ENCODE peak calls at places on chromosomes 1 and 21, in seven cellular contexts. N, M, R, X, S, T and G are unnamed samples.

GRCh38 chr21:17829472-17829871 is 10.3 kb upstream of the C21orf91 start:
- DNase-seq in N (no peak), M (no peak), X (no peak), R (no peak), T (no peak), S (no peak), G (no peak)

GRCh38 chr1:93779540-93780121 is 98.0 kb upstream of the BCAR3 start:
- DNase-seq in T (no peak), M (peak), X (no peak), R (no peak), N (no peak), S (no peak), G (no peak)

GRCh38 chr1:51236548-51237312 is 657 bp downstream of the RNF11 start:
- DNase-seq in S (peak), R (peak), N (peak), X (peak), M (peak), T (peak), G (no peak)

GRCh38 chr1:10528066-10529014 is 53.6 kb downstream of the PEX14 start:
- DNase-seq in R (peak), T (no peak), S (no peak), M (no peak), X (no peak), N (no peak), G (peak)

GRCh38 chr1:193472838-193473398 is 286.5 kb upstream of the B3GALT2 start:
- DNase-seq in X (no peak), S (no peak), T (no peak), R (no peak), M (no peak), N (no peak), G (no peak)

GRCh38 chr1:32349211-32349708 is 13.0 kb downstream of the FAM229A start:
- DNase-seq in N (no peak), S (peak), X (no peak), M (no peak), R (no peak), T (peak), G (no peak)

GRCh38 chr1:31666290-31666963 is 21.8 kb upstream of the PEF1 start:
- DNase-seq in M (no peak), T (no peak), S (no peak), N (no peak), X (no peak), R (no peak), G (no peak)

GRCh38 chr1:51922040-51922439 is 43.5 kb upstream of the NRDC start:
- DNase-seq in T (no peak), X (no peak), N (no peak), S (no peak), M (no peak), R (no peak), G (no peak)

GRCh38 chr1:14067686-14068085 is 367.7 kb downstream of the PRDM2 start:
- DNase-seq in R (no peak), X (no peak), M (no peak), N (no peak), S (no peak), T (no peak), G (no peak)

GRCh38 chr1:62810420-62811274 is 26.7 kb downstream of the ATG4C start:
- DNase-seq in X (no peak), N (peak), M (no peak), S (no peak), R (no peak), T (no peak), G (no peak)

GRCh38 chr1:162913345-162913744 is 52.4 kb upstream of the CCDC190 start:
- DNase-seq in S (no peak), R (no peak), M (no peak), X (no peak), N (no peak), T (no peak), G (no peak)

GRCh38 chr1:35660581-35661473 is 19.5 kb upstream of the PSMB2 start:
- DNase-seq in N (no peak), M (peak), R (peak), T (no peak), X (no peak), S (no peak), G (no peak)

GRCh38 chr1:118143136-118143535 is 41.9 kb downstream of the SPAG17 start:
- DNase-seq in N (no peak), T (no peak), M (no peak), X (no peak), S (no peak), R (no peak), G (no peak)

GRCh38 chr1:117661027-117661426 is 55.2 kb downstream of the TENT5C start:
- DNase-seq in N (no peak), R (no peak), T (no peak), X (no peak), S (no peak), M (no peak), G (no peak)

GRCh38 chr21:33546076-33546475 is 3.2 kb downstream of the SON start:
- DNase-seq in T (no peak), M (no peak), N (peak), X (no peak), R (no peak), S (no peak), G (no peak)

DNA sequence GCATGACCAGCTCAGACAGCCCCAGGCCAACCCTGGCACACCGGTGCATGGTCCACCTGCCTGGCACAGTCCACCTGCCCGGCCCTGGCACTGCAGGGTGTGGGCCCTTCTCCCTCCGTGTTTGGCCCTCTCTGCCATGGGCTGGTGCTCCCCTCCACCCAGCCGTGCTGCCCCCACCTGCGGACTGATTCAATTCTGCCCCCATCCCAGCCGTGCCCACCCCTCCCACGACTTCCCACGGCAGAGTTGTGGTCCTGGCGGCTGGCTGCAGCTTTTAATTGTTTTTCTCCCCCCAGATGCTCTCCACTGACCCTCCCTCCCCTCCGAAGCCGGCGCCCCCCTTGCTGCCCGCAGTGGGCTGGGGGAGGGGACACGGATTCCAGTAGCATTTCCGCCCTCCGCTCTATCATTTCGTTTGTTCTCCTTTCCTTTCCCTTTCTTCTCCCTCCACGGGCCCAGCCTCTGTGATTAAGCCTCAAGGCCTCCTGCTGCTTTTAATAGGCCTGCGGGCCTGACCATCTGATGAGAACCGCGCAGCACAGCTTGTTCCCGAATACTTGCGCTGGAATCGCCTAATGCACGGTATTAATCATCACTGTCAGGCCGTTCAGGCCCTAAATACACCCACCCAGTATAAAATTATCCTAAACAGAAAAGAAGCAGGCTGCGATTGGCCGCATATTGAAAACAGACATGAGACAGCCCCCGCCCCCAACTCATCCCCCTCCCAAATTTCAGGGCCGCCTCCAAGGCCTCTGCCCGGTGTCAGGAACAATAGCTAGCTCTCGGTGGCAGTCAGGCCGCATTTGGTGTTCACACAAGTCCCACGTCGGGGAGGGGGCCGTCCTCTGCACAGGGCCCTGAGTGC is 102.1 kb upstream of the ARHGEF16 start:
- DNase-seq in M (peak), X (peak), N (no peak), T (peak), R (peak), S (peak), G (peak)
- H3K27ac ChIP-seq in M (no peak), X (peak), N (no peak), T (peak), R (peak), S (peak), G (peak)

GRCh38 chr1:6099787-6100765 is 54.4 kb downstream of the KCNAB2 start:
- DNase-seq in R (no peak), X (no peak), M (no peak), N (peak), S (no peak), T (no peak), G (no peak)
- TF ChIP-seq CTCF in R (no peak), X (no peak), M (peak), N (peak), S (no peak), T (no peak), G (no peak)

DNA sequence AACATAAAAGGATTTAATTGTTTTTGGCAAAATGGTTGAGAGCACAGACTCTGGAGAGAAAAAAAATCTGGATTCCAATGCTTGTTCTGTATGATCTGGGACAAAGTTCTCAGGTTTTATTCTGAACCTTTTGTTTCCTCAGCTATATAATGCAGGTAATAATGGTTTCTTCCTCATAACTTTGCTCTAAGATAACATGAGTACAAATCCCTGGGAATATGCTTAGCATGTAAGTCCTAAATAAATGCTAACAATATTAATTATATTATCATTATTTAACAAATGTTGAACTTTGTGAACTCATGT is 44.5 kb downstream of the RBM11 start:
- DNase-seq in R (no peak), X (no peak), T (no peak), M (no peak), S (no peak), N (no peak), G (no peak)
- H3K27ac ChIP-seq in R (no peak), X (no peak), T (no peak), M (no peak), S (no peak), N (no peak), G (no peak)

DNA sequence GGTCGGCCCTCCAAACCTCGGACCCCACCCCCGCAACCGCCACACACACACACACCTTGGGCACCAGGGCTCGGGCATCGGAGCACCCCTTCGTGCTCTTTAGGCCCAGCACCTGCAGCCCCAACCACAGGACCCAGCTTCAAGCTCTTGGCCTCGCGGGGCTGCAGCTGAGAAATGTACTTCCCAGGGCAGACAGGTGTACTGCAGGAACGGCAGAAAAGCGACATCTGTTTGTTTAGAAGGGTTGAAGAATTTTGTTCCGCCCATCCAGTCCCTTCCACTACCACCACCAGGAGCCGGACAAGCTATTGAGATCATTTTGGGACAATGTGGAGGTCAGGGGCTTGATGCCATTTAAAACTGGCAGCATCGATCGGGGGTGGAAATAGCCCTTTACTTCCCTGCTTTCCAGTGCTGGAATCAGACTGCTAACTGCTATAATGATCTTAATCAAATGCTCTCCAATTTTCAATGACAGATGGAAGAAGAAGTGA is 1.7 kb downstream of the SERTAD4 start:
- DNase-seq in R (no peak), S (no peak), T (no peak), X (peak), M (peak), N (no peak), G (no peak)
- TF ChIP-seq CTCF in R (no peak), S (no peak), T (no peak), X (no peak), M (no peak), N (no peak), G (no peak)

DNA sequence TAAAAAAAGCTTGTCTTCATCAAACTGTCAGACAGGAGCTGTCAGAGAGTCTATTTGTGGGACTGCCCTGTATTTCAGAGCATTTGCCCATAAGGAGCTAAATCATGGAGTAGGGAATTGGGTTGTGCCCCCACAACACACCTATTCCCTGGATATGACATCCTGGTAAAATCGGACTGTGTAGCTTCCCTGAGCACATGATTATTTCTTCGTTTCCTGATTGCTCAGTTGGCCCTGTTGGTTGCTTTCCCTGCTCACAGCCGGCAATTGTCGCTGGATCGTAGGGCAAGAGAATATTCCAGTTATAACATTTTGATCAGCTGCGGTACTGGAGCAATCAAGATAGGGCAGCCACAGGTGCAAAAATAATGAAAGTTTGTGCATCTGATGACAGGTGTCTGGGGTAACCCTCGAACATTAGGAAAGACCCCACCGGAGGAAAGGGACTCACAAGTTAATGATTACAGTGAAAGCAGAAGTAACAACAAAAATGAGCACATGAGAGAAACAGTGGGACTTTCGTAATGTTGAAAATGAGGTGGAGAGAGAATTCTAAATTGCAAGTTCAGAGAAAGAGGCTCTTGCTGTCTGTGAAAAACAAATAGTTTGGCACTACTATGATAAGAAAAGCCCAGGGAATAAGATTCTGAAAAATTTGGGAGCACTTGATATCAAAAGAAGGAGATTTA is 548 bp upstream of the MAB21L3 start:
- DNase-seq in M (no peak), T (no peak), X (no peak), R (no peak), S (no peak), N (no peak), G (no peak)
- H3K27ac ChIP-seq in M (no peak), T (no peak), X (no peak), R (peak), S (no peak), N (no peak), G (no peak)

GRCh38 chr1:112735752-112736151 is 20.6 kb upstream of the PPM1J start:
- DNase-seq in N (no peak), M (no peak), R (no peak), S (no peak), T (no peak), X (no peak), G (no peak)

GRCh38 chr1:112743174-112744018 is 28.3 kb upstream of the PPM1J start:
- DNase-seq in X (no peak), T (no peak), R (no peak), S (no peak), M (peak), N (no peak), G (no peak)

GRCh38 chr1:112737573-112737972 is 22.4 kb upstream of the PPM1J start:
- DNase-seq in R (no peak), T (no peak), S (no peak), N (no peak), M (no peak), X (no peak), G (no peak)
- TF ChIP-seq CTCF in R (no peak), T (no peak), S (no peak), N (no peak), M (peak), X (no peak), G (no peak)

DNA sequence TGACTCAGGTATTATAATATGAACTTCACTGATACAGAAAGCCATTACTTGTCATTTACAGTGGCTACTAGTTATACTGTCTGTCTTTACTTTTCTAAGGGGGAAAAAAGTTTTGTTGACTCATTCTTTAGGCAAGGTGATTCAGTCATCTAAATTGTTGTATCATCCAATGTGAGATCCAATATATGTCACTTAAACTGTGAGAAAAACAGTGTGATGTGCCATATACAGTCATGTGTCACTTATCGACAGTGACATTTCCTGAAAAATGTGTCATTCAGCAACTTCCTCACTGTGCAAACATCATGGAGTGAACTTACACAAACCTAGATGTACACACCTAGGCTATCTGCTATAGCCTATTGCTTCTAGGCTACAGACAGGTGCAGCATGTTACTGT is 57.6 kb downstream of the KCNK2 start:
- DNase-seq in M (no peak), R (no peak), S (no peak), X (no peak), T (no peak), N (no peak), G (no peak)
- H3K27ac ChIP-seq in M (no peak), R (no peak), S (no peak), X (no peak), T (no peak), N (no peak), G (no peak)